ENCODE peak calls at places on chromosomes 4 and X, in eight cellular contexts. K is glutamatergic neuron, P is M059J, C is spleen, V is NCI-H1105, A is skeletal muscle cell, F is cardiac fibroblast, X is head of caudate nucleus. Y is an unnamed sample.

GRCh38 chr4:184028571-184028996 is 123.5 kb downstream of the STOX2 start:
- DNase-seq in K (no peak), P (no peak), C (peak), V (no peak), A (no peak), F (no peak), X (no peak), Y (no peak)

GRCh38 chr4:2786794-2787229 is 6.1 kb upstream of the SH3BP2 start:
- DNase-seq in K (no peak), P (no peak), C (no peak), V (no peak), A (no peak), F (no peak), X (no peak), Y (no peak)

GRCh38 chr4:151798678-151799416 is 38.0 kb upstream of the GATB start:
- DNase-seq in K (no peak), P (peak), C (no peak), V (no peak), A (no peak), F (no peak), X (no peak), Y (no peak)

GRCh38 chr4:17385403-17385802 is 126.5 kb downstream of the QDPR start:
- DNase-seq in K (no peak), P (peak), C (no peak), V (no peak), A (peak), F (peak), X (no peak), Y (no peak)

GRCh38 chrX:26586570-26586969 is 370.6 kb downstream of the MAGEB5 start:
- DNase-seq in K (no peak), P (no peak), C (no peak), V (no peak), A (no peak), F (no peak), X (no peak), Y (no peak)

GRCh38 chr4:139823746-139824145 is 158.1 kb downstream of the MGST2 start:
- DNase-seq in K (no peak), P (no peak), C (no peak), V (no peak), A (no peak), F (no peak), X (no peak), Y (no peak)

GRCh38 chr4:47852121-47852520 is 14.3 kb upstream of the CORIN start:
- DNase-seq in K (no peak), P (no peak), C (no peak), V (no peak), A (peak), F (peak), X (no peak), Y (no peak)

GRCh38 chr4:125042031-125042430 is 272.7 kb upstream of the FAT4 start:
- DNase-seq in K (no peak), P (no peak), C (no peak), V (no peak), A (no peak), F (no peak), X (no peak), Y (no peak)

GRCh38 chrX:3548743-3549441 is 164.6 kb downstream of the PRKX start:
- DNase-seq in K (no peak), P (peak), C (no peak), V (no peak), A (peak), F (peak), X (no peak), Y (peak)

GRCh38 chr4:4269856-4270255 is 20.1 kb downstream of the LYAR start:
- DNase-seq in K (no peak), P (no peak), C (no peak), V (no peak), A (no peak), F (peak), X (no peak), Y (peak)